ENCODE peak calls at places on chromosomes 16 and 17, in ten cellular contexts. G, S, C, V, K, J, H, I, N and B are unnamed samples.

GRCh38 chr17:39702901-39703893 is 3.3 kb downstream of the ERBB2 start:
- DNase-seq in G (no peak), S (no peak), C (no peak), V (no peak), K (peak), J (no peak), H (no peak), I (no peak), N (no peak), B (no peak)

GRCh38 chr17:33873218-33873617 is 381.9 kb upstream of the CCL2 start:
- DNase-seq in G (peak), S (peak), C (no peak), V (no peak), K (no peak), J (no peak), H (no peak), I (no peak), N (no peak), B (no peak)

GRCh38 chr17:19619705-19620325 is 28.7 kb upstream of the ALDH3A2 start:
- DNase-seq in G (no peak), S (no peak), C (no peak), V (no peak), K (peak), J (no peak), H (no peak), I (no peak), N (no peak), B (no peak)

GRCh38 chr16:2773188-2773968 is 3.7 kb downstream of the ELOB start:
- DNase-seq in G (no peak), S (peak), C (no peak), V (no peak), K (no peak), J (no peak), H (no peak), I (no peak), N (no peak), B (no peak)

GRCh38 chr16:66416981-66417700 is 10.0 kb upstream of the BEAN1 start:
- DNase-seq in G (no peak), S (peak), C (no peak), V (no peak), K (no peak), J (no peak), H (no peak), I (no peak), N (no peak), B (no peak)

GRCh38 chr17:3885970-3886369 is 6.9 kb downstream of the CAMKK1 start:
- DNase-seq in G (no peak), S (peak), C (no peak), V (no peak), K (peak), J (no peak), H (peak), I (no peak), N (peak), B (no peak)

GRCh38 chr16:85389679-85390470 is 223.2 kb upstream of the GSE1 start:
- DNase-seq in G (no peak), S (no peak), C (peak), V (peak), K (no peak), J (peak), H (no peak), I (no peak), N (no peak), B (no peak)

GRCh38 chr17:58308985-58309917 is 19.3 kb downstream of the TSPOAP1 start:
- DNase-seq in G (no peak), S (no peak), C (no peak), V (no peak), K (no peak), J (no peak), H (no peak), I (no peak), N (no peak), B (peak)

GRCh38 chr16:53219795-53220194 is 165.0 kb downstream of the CHD9 start:
- DNase-seq in G (no peak), S (no peak), C (no peak), V (no peak), K (peak), J (no peak), H (peak), I (no peak), N (peak), B (no peak)

GRCh38 chr16:64882385-64882784 is 239.5 kb downstream of the CDH11 start:
- DNase-seq in G (no peak), S (no peak), C (no peak), V (no peak), K (no peak), J (peak), H (peak), I (no peak), N (no peak), B (no peak)

GRCh38 chr16:14186007-14186953 is 115.2 kb downstream of the MRTFB start:
- DNase-seq in G (no peak), S (peak), C (peak), V (no peak), K (peak), J (peak), H (peak), I (peak), N (peak), B (no peak)

GRCh38 chr17:30920282-30920681 is 1.5 kb upstream of the ADAP2 start:
- DNase-seq in G (no peak), S (peak), C (peak), V (no peak), K (peak), J (peak), H (peak), I (no peak), N (peak), B (no peak)

GRCh38 chr16:77833906-77834599 is 45.7 kb downstream of the VAT1L start:
- DNase-seq in G (no peak), S (peak), C (no peak), V (no peak), K (no peak), J (no peak), H (peak), I (no peak), N (peak), B (no peak)

GRCh38 chr17:3965123-3965800 is 1.0 kb upstream of the ATP2A3 start:
- DNase-seq in G (peak), S (peak), C (no peak), V (no peak), K (peak), J (peak), H (peak), I (peak), N (no peak), B (no peak)

GRCh38 chr16:49883111-49883829 is 27.4 kb upstream of the ZNF423 start:
- DNase-seq in G (no peak), S (no peak), C (no peak), V (no peak), K (no peak), J (no peak), H (peak), I (no peak), N (no peak), B (no peak)

GRCh38 chr17:61291457-61292311 is 108.0 kb upstream of the TBX2 start:
- DNase-seq in G (no peak), S (peak), C (no peak), V (no peak), K (no peak), J (no peak), H (no peak), I (no peak), N (peak), B (no peak)

GRCh38 chr16:4723071-4723767 is 10.9 kb downstream of the ANKS3 start:
- DNase-seq in G (no peak), S (peak), C (peak), V (no peak), K (no peak), J (no peak), H (no peak), I (no peak), N (no peak), B (no peak)

GRCh38 chr16:87580855-87581261 is 21.4 kb upstream of the JPH3 start:
- DNase-seq in G (peak), S (peak), C (no peak), V (no peak), K (peak), J (no peak), H (peak), I (no peak), N (peak), B (no peak)

GRCh38 chr17:17837966-17838962 is 1.5 kb upstream of the SREBF1 start:
- DNase-seq in G (peak), S (peak), C (peak), V (no peak), K (peak), J (peak), H (no peak), I (no peak), N (peak), B (no peak)

GRCh38 chr17:73667184-73667959 is 23.1 kb upstream of the SDK2 start:
- DNase-seq in G (no peak), S (no peak), C (no peak), V (no peak), K (no peak), J (no peak), H (no peak), I (no peak), N (no peak), B (no peak)

GRCh38 chr17:32763855-32764439 is 113.0 kb downstream of the MYO1D start:
- DNase-seq in G (no peak), S (no peak), C (no peak), V (no peak), K (no peak), J (no peak), H (no peak), I (no peak), N (no peak), B (no peak)

GRCh38 chr17:78798695-78799559 is 16.9 kb upstream of the CYTH1 start:
- DNase-seq in G (peak), S (peak), C (no peak), V (no peak), K (peak), J (no peak), H (peak), I (no peak), N (peak), B (no peak)

GRCh38 chr16:10661737-10662136 is 33.0 kb downstream of the TEKT5 start:
- DNase-seq in G (no peak), S (no peak), C (no peak), V (no peak), K (no peak), J (no peak), H (no peak), I (no peak), N (no peak), B (no peak)

GRCh38 chr17:81345211-81346089 is 49.8 kb upstream of the BAHCC1 start:
- DNase-seq in G (peak), S (peak), C (peak), V (peak), K (peak), J (peak), H (peak), I (peak), N (peak), B (peak)

GRCh38 chr17:27798376-27798775 is 2.0 kb downstream of the NOS2 start:
- DNase-seq in G (no peak), S (no peak), C (no peak), V (no peak), K (no peak), J (no peak), H (no peak), I (no peak), N (no peak), B (no peak)

GRCh38 chr16:19777061-19777460 is 59.0 kb downstream of the IQCK start:
- DNase-seq in G (no peak), S (no peak), C (no peak), V (no peak), K (no peak), J (no peak), H (no peak), I (no peak), N (no peak), B (no peak)

GRCh38 chr17:48647103-48647963 is 21.2 kb upstream of the HOXB9 start:
- DNase-seq in G (no peak), S (no peak), C (no peak), V (no peak), K (peak), J (no peak), H (peak), I (no peak), N (no peak), B (no peak)

GRCh38 chr17:78514521-78514920 is 62.7 kb downstream of the DNAH17 start:
- DNase-seq in G (no peak), S (no peak), C (no peak), V (no peak), K (no peak), J (no peak), H (no peak), I (no peak), N (no peak), B (no peak)

GRCh38 chr17:65356524-65356923 is 204.9 kb downstream of the AXIN2 start:
- DNase-seq in G (no peak), S (no peak), C (no peak), V (no peak), K (no peak), J (no peak), H (no peak), I (peak), N (no peak), B (no peak)

GRCh38 chr17:73013816-73014663 is 78.4 kb downstream of the SLC39A11 start:
- DNase-seq in G (no peak), S (peak), C (no peak), V (no peak), K (peak), J (no peak), H (peak), I (no peak), N (no peak), B (no peak)

GRCh38 chr16:70713781-70714180 is 27.9 kb upstream of the MTSS2 start:
- DNase-seq in G (no peak), S (no peak), C (no peak), V (no peak), K (no peak), J (no peak), H (no peak), I (no peak), N (no peak), B (no peak)

GRCh38 chr17:67687541-67687940 is 30.2 kb upstream of the NOL11 start:
- DNase-seq in G (no peak), S (no peak), C (no peak), V (no peak), K (no peak), J (no peak), H (no peak), I (no peak), N (no peak), B (no peak)

GRCh38 chr16:77409311-77409710 is 25.5 kb downstream of the ADAMTS18 start:
- DNase-seq in G (no peak), S (no peak), C (no peak), V (no peak), K (no peak), J (no peak), H (no peak), I (no peak), N (no peak), B (no peak)

GRCh38 chr17:58329035-58329807 is 626 bp upstream of the TSPOAP1 start:
- DNase-seq in G (peak), S (no peak), C (no peak), V (no peak), K (no peak), J (peak), H (no peak), I (no peak), N (no peak), B (no peak)

GRCh38 chr17:17813055-17813724 is 23.6 kb downstream of the SREBF1 start:
- DNase-seq in G (no peak), S (no peak), C (no peak), V (no peak), K (peak), J (no peak), H (no peak), I (no peak), N (no peak), B (no peak)

GRCh38 chr16:76614255-76614654 is 337.1 kb downstream of the CNTNAP4 start:
- DNase-seq in G (no peak), S (no peak), C (no peak), V (no peak), K (no peak), J (no peak), H (no peak), I (no peak), N (no peak), B (no peak)

GRCh38 chr16:54031107-54031760 is 255.4 kb downstream of the IRX3 start:
- DNase-seq in G (no peak), S (peak), C (no peak), V (no peak), K (no peak), J (no peak), H (no peak), I (no peak), N (peak), B (no peak)

GRCh38 chr17:70905796-70906195 is 736.5 kb downstream of the KCNJ2 start:
- DNase-seq in G (no peak), S (peak), C (no peak), V (no peak), K (peak), J (peak), H (peak), I (no peak), N (peak), B (no peak)

GRCh38 chr16:86512301-86512859 is 2.1 kb downstream of the FOXF1 start:
- DNase-seq in G (no peak), S (peak), C (peak), V (peak), K (no peak), J (no peak), H (peak), I (no peak), N (no peak), B (no peak)
- H3K4me3 ChIP-seq in G (no peak), S (peak), C (no peak), V (peak), K (no peak), J (no peak), H (peak), I (peak), N (peak), B (no peak)

GRCh38 chr17:82823004-82823403 is 16.8 kb downstream of the ZNF750 start:
- DNase-seq in G (peak), S (no peak), C (no peak), V (no peak), K (no peak), J (no peak), H (no peak), I (no peak), N (no peak), B (no peak)
- TF ChIP-seq CTCF in G (peak), S (no peak), C (peak), V (no peak), K (peak), J (peak), H (no peak), I (no peak), N (peak), B (no peak)

GRCh38 chr17:38465420-38466345 is 37.4 kb downstream of the ARHGAP23 start:
- DNase-seq in G (peak), S (peak), C (peak), V (peak), K (peak), J (peak), H (no peak), I (no peak), N (peak), B (peak)

GRCh38 chr17:38464251-38464722 is 36.0 kb downstream of the ARHGAP23 start:
- DNase-seq in G (peak), S (peak), C (peak), V (peak), K (peak), J (peak), H (no peak), I (peak), N (peak), B (peak)

GRCh38 chr17:38466346-38467315 is 38.4 kb downstream of the ARHGAP23 start:
- DNase-seq in G (no peak), S (no peak), C (peak), V (no peak), K (no peak), J (peak), H (no peak), I (no peak), N (no peak), B (no peak)

GRCh38 chr17:38463451-38463858 is 35.2 kb downstream of the ARHGAP23 start:
- DNase-seq in G (no peak), S (no peak), C (no peak), V (peak), K (no peak), J (peak), H (no peak), I (no peak), N (no peak), B (peak)

DNA sequence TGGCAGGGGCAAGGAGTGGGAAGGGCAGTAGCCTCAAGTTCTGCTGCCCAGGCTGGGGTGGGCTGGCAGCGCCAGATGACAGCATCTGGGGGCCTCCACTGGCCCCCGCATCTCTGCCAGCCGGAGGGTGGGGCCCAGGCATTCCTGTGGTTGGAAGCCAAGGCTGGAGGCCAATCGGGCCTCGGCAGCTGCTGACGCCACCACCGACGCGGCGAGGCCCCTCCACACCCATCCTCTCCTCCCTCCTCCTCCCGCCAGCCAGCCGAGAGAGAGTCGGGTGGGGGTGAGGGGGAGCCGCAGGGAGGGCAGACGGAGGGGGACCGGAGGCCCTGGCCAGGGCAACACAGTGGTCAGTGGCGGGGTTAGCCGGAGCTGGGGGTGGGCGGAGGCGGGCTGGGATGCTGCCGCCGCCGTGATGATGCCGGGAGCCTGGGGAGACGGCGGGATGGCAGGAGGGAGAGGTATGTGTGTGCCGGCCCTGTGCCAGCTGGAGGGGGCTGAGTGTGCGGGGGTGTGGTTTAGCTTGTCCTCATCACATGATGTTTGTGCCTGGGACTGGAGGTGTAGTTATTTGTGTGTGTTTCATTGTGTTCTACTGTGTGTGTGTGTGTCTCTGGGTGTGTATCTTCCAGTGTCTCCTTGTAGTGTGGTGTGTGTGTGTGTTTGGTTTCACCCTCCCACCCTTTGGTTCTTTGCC is 36.6 kb downstream of the ARHGAP23 start:
- DNase-seq in G (peak), S (peak), C (peak), V (peak), K (peak), J (peak), H (peak), I (peak), N (peak), B (peak)
- H3K4me3 ChIP-seq in G (peak), S (peak), C (peak), V (peak), K (peak), J (peak), H (peak), I (peak), N (peak), B (peak)

DNA sequence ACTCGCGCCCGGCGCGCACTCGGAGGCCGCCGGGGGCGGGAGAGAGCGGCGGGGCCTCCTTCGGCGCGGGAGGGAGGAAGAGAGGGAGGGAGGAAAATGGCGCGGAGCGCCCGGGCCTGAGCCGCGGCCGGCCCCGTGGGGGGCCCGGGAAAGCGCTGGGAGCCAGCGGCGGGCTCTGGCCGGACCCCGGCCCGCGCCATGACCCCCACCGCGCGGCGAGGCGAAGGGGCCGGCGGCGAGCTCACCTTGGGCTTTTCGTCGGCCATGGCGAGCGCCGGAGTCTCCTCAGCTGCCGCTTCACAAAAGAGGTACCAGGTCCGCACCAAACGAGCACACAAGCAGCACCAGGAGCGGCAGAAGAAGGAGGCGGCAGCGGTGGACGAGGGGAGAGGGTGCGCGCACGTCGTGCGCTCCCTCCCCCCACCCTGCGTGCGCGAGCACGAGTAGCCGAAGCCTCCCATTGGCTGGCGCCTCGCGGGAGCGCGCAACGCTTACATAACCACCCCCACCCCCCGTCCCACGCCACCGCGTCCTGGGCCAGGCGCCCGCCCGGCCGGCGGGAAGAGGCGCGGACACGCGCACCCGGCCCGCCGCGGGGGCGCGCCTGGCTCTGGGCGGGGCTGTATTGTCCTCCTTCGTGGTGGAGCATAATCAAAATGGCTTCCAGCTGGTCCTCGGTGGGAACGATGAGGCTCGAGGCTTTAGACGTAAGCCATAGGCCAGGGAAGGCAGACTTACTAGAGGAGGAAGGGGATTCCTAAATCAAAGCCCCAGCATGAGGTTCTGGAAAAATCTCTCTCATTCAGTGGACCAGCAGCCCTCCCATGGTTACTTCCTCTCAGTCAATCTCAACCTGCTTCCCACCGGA is at the start of gene SUMO2:
- DNase-seq in G (peak), S (peak), C (peak), V (peak), K (peak), J (peak), H (peak), I (peak), N (peak), B (peak)
- TF ChIP-seq CTCF in G (peak), S (no peak), C (peak), V (no peak), K (no peak), J (peak), H (peak), I (no peak), N (no peak), B (no peak)